ENCODE peak calls at places on chromosome 7, in six cellular contexts. H, P, L, U, S and T are unnamed samples.

GRCh38 chr7:1607686-1608085 is 37.9 kb upstream of the PSMG3 start:
- DNase-seq in H (no peak), P (no peak), L (no peak), U (no peak), S (no peak), T (no peak)

GRCh38 chr7:96184783-96185182 is 137.1 kb downstream of the SLC25A13 start:
- DNase-seq in H (no peak), P (no peak), L (no peak), U (no peak), S (no peak), T (no peak)

GRCh38 chr7:121032645-121033460 is 44.3 kb downstream of the CPED1 start:
- DNase-seq in H (no peak), P (no peak), L (no peak), U (no peak), S (no peak), T (no peak)

GRCh38 chr7:50499092-50499491 is 48.9 kb upstream of the FIGNL1 start:
- DNase-seq in H (no peak), P (no peak), L (no peak), U (no peak), S (no peak), T (no peak)

GRCh38 chr7:20085086-20085485 is 132.1 kb downstream of the MACC1 start:
- DNase-seq in H (no peak), P (no peak), L (no peak), U (no peak), S (no peak), T (no peak)

GRCh38 chr7:22338875-22339274 is 18.1 kb downstream of the RAPGEF5 start:
- DNase-seq in H (no peak), P (no peak), L (no peak), U (no peak), S (no peak), T (no peak)

GRCh38 chr7:85229544-85229943 is 42.7 kb upstream of the SEMA3D start:
- DNase-seq in H (no peak), P (no peak), L (no peak), U (no peak), S (no peak), T (no peak)

GRCh38 chr7:54980521-54980920 is 38.3 kb upstream of the EGFR start:
- DNase-seq in H (no peak), P (no peak), L (no peak), U (no peak), S (no peak), T (no peak)

GRCh38 chr7:123771256-123771655 is 22.5 kb upstream of the WASL start:
- DNase-seq in H (no peak), P (no peak), L (no peak), U (no peak), S (no peak), T (no peak)

GRCh38 chr7:716636-717035 is 9.9 kb upstream of the DNAAF5 start:
- DNase-seq in H (no peak), P (no peak), L (no peak), U (no peak), S (no peak), T (no peak)

GRCh38 chr7:5701085-5701914 is 80.2 kb downstream of the RNF216 start:
- DNase-seq in H (peak), P (no peak), L (no peak), U (no peak), S (no peak), T (peak)

GRCh38 chr7:15446722-15447121 is 115.1 kb downstream of the AGMO start:
- DNase-seq in H (no peak), P (no peak), L (no peak), U (no peak), S (no peak), T (no peak)

GRCh38 chr7:26681819-26682418 is 182.5 kb downstream of the SKAP2 start:
- DNase-seq in H (no peak), P (no peak), L (no peak), U (peak), S (peak), T (peak)

GRCh38 chr7:45036317-45036716 is 36.3 kb downstream of the CCM2 start:
- DNase-seq in H (no peak), P (no peak), L (no peak), U (no peak), S (peak), T (no peak)

GRCh38 chr7:158497627-158498026 is 90.0 kb downstream of the PTPRN2 start:
- DNase-seq in H (no peak), P (no peak), L (no peak), U (no peak), S (no peak), T (no peak)

GRCh38 chr7:64878684-64879083 is 24.4 kb upstream of the ZNF273 start:
- DNase-seq in H (no peak), P (no peak), L (no peak), U (no peak), S (no peak), T (no peak)

GRCh38 chr7:87448427-87448826 is 27.1 kb downstream of the ABCB4 start:
- DNase-seq in H (no peak), P (no peak), L (no peak), U (no peak), S (peak), T (no peak)

GRCh38 chr7:91266067-91266930 is 2.1 kb downstream of the FZD1 start:
- DNase-seq in H (no peak), P (no peak), L (no peak), U (no peak), S (no peak), T (peak)

GRCh38 chr7:96090756-96091155 is 231.1 kb downstream of the SLC25A13 start:
- DNase-seq in H (no peak), P (no peak), L (no peak), U (no peak), S (peak), T (no peak)

GRCh38 chr7:40194743-40195142 is 59.9 kb downstream of the SUGCT start:
- DNase-seq in H (no peak), P (no peak), L (no peak), U (no peak), S (no peak), T (no peak)

GRCh38 chr7:45153238-45153637 is 4.4 kb upstream of the RAMP3 start:
- DNase-seq in H (no peak), P (no peak), L (no peak), U (no peak), S (no peak), T (no peak)

GRCh38 chr7:15685358-15686181 is 913 bp downstream of the MEOX2 start:
- DNase-seq in H (no peak), P (no peak), L (no peak), U (no peak), S (peak), T (peak)

GRCh38 chr7:124031919-124032318 is 948 bp downstream of the TMEM229A start:
- DNase-seq in H (no peak), P (no peak), L (no peak), U (no peak), S (no peak), T (peak)

GRCh38 chr7:55534916-55535636 is 37.2 kb downstream of the VOPP1 start:
- DNase-seq in H (no peak), P (no peak), L (no peak), U (no peak), S (no peak), T (peak)

GRCh38 chr7:30503273-30504212 is 1.1 kb downstream of the GGCT start:
- DNase-seq in H (no peak), P (no peak), L (no peak), U (no peak), S (no peak), T (no peak)